ENCODE peak calls at places on chromosomes 5 and 9, in ten cellular contexts. One of them, this sample, is unnamed.

GRCh38 chr5:115977988-115978387 is 15.7 kb downstream of the LVRN start:
- DNase-seq in activated naive CD4-positive, alpha-beta T cell: no peak
- DNase-seq in small intestine: no peak
- DNase-seq in GM19239: no peak
- DNase-seq in amygdala: no peak
- DNase-seq in NT2/D1: no peak
- DNase-seq in HT1080: peak
- DNase-seq in activated CD8-positive, alpha-beta memory T cell treated with anti-CD3 and anti-CD28 coated beads for 24 hours: no peak
- DNase-seq in activated CD4-positive, alpha-beta T cell treated with anti-CD3 and anti-CD28 coated beads, Interleukin-2, amount 50 U/mL, for 1 hour: no peak
- DNase-seq in naive thymus-derived CD4-positive, alpha-beta T cell: no peak
- DNase-seq in this sample: peak

GRCh38 chr9:98457696-98458370 is 202.4 kb upstream of the TBC1D2 start:
- DNase-seq in naive thymus-derived CD4-positive, alpha-beta T cell: no peak
- DNase-seq in activated CD4-positive, alpha-beta T cell treated with anti-CD3 and anti-CD28 coated beads, Interleukin-2, amount 50 U/mL, for 1 hour: no peak
- DNase-seq in activated naive CD4-positive, alpha-beta T cell: no peak
- DNase-seq in activated CD8-positive, alpha-beta memory T cell treated with anti-CD3 and anti-CD28 coated beads for 24 hours: no peak
- DNase-seq in amygdala: no peak
- DNase-seq in small intestine: no peak
- DNase-seq in GM19239: no peak
- DNase-seq in NT2/D1: no peak
- DNase-seq in HT1080: no peak
- DNase-seq in this sample: peak

GRCh38 chr5:4879075-4879474 is 261.1 kb upstream of the ADAMTS16 start:
- DNase-seq in amygdala: no peak
- DNase-seq in NT2/D1: no peak
- DNase-seq in GM19239: no peak
- DNase-seq in activated CD4-positive, alpha-beta T cell treated with anti-CD3 and anti-CD28 coated beads, Interleukin-2, amount 50 U/mL, for 1 hour: no peak
- DNase-seq in activated naive CD4-positive, alpha-beta T cell: no peak
- DNase-seq in naive thymus-derived CD4-positive, alpha-beta T cell: no peak
- DNase-seq in HT1080: no peak
- DNase-seq in small intestine: no peak
- DNase-seq in activated CD8-positive, alpha-beta memory T cell treated with anti-CD3 and anti-CD28 coated beads for 24 hours: no peak
- DNase-seq in this sample: no peak

GRCh38 chr9:104864675-104865104 is 63.3 kb downstream of the ABCA1 start:
- DNase-seq in activated CD8-positive, alpha-beta memory T cell treated with anti-CD3 and anti-CD28 coated beads for 24 hours: no peak
- DNase-seq in activated CD4-positive, alpha-beta T cell treated with anti-CD3 and anti-CD28 coated beads, Interleukin-2, amount 50 U/mL, for 1 hour: no peak
- DNase-seq in NT2/D1: no peak
- DNase-seq in activated naive CD4-positive, alpha-beta T cell: no peak
- DNase-seq in small intestine: no peak
- DNase-seq in naive thymus-derived CD4-positive, alpha-beta T cell: no peak
- DNase-seq in HT1080: no peak
- DNase-seq in amygdala: no peak
- DNase-seq in GM19239: no peak
- DNase-seq in this sample: peak

GRCh38 chr9:137075275-137075775 is 2.0 kb upstream of the UAP1L1 start:
- DNase-seq in activated naive CD4-positive, alpha-beta T cell: no peak
- DNase-seq in NT2/D1: no peak
- DNase-seq in amygdala: no peak
- DNase-seq in GM19239: no peak
- DNase-seq in activated CD4-positive, alpha-beta T cell treated with anti-CD3 and anti-CD28 coated beads, Interleukin-2, amount 50 U/mL, for 1 hour: no peak
- DNase-seq in activated CD8-positive, alpha-beta memory T cell treated with anti-CD3 and anti-CD28 coated beads for 24 hours: no peak
- DNase-seq in naive thymus-derived CD4-positive, alpha-beta T cell: no peak
- DNase-seq in small intestine: no peak
- DNase-seq in HT1080: no peak
- DNase-seq in this sample: no peak

GRCh38 chr9:69190866-69191672 is 17.0 kb downstream of the TJP2 start:
- DNase-seq in amygdala: no peak
- DNase-seq in naive thymus-derived CD4-positive, alpha-beta T cell: no peak
- DNase-seq in activated naive CD4-positive, alpha-beta T cell: no peak
- DNase-seq in small intestine: no peak
- DNase-seq in NT2/D1: no peak
- DNase-seq in HT1080: no peak
- DNase-seq in GM19239: no peak
- DNase-seq in activated CD8-positive, alpha-beta memory T cell treated with anti-CD3 and anti-CD28 coated beads for 24 hours: no peak
- DNase-seq in activated CD4-positive, alpha-beta T cell treated with anti-CD3 and anti-CD28 coated beads, Interleukin-2, amount 50 U/mL, for 1 hour: no peak
- DNase-seq in this sample: no peak

GRCh38 chr9:95409650-95410426 is 92.3 kb upstream of the FANCC start:
- DNase-seq in activated naive CD4-positive, alpha-beta T cell: no peak
- DNase-seq in small intestine: peak
- DNase-seq in activated CD4-positive, alpha-beta T cell treated with anti-CD3 and anti-CD28 coated beads, Interleukin-2, amount 50 U/mL, for 1 hour: no peak
- DNase-seq in HT1080: peak
- DNase-seq in amygdala: no peak
- DNase-seq in NT2/D1: no peak
- DNase-seq in activated CD8-positive, alpha-beta memory T cell treated with anti-CD3 and anti-CD28 coated beads for 24 hours: no peak
- DNase-seq in GM19239: no peak
- DNase-seq in naive thymus-derived CD4-positive, alpha-beta T cell: no peak
- DNase-seq in this sample: peak

GRCh38 chr5:926416-927171 is 33.9 kb downstream of the TRIP13 start:
- DNase-seq in HT1080: no peak
- DNase-seq in NT2/D1: no peak
- DNase-seq in activated naive CD4-positive, alpha-beta T cell: no peak
- DNase-seq in naive thymus-derived CD4-positive, alpha-beta T cell: no peak
- DNase-seq in activated CD4-positive, alpha-beta T cell treated with anti-CD3 and anti-CD28 coated beads, Interleukin-2, amount 50 U/mL, for 1 hour: peak
- DNase-seq in GM19239: peak
- DNase-seq in amygdala: no peak
- DNase-seq in small intestine: peak
- DNase-seq in activated CD8-positive, alpha-beta memory T cell treated with anti-CD3 and anti-CD28 coated beads for 24 hours: peak
- DNase-seq in this sample: peak

GRCh38 chr5:67774153-67774552 is 441.4 kb upstream of the PIK3R1 start:
- DNase-seq in GM19239: no peak
- DNase-seq in activated CD4-positive, alpha-beta T cell treated with anti-CD3 and anti-CD28 coated beads, Interleukin-2, amount 50 U/mL, for 1 hour: no peak
- DNase-seq in NT2/D1: no peak
- DNase-seq in activated CD8-positive, alpha-beta memory T cell treated with anti-CD3 and anti-CD28 coated beads for 24 hours: no peak
- DNase-seq in small intestine: no peak
- DNase-seq in activated naive CD4-positive, alpha-beta T cell: no peak
- DNase-seq in naive thymus-derived CD4-positive, alpha-beta T cell: no peak
- DNase-seq in HT1080: no peak
- DNase-seq in amygdala: no peak
- DNase-seq in this sample: peak